ENCODE peak calls at places on chromosomes 5 and 9, in six cellular contexts. Z is fibroblast of pulmonary artery; N is CD14-positive monocyte; A is activated T-cell treated with anti-CD3 and anti-CD28 coated beads for 4 hours; L is activated CD4-positive, alpha-beta T cell treated with anti-CD3 and anti-CD28 coated beads, Interleukin-2, amount 50 U/mL, for 4 hours; U is lower leg skin. X is an unnamed sample.

GRCh38 chr9:76101472-76101871 is 211.0 kb downstream of the PCSK5 start:
- DNase-seq in Z (no peak), N (no peak), A (no peak), L (no peak), U (no peak), X (no peak)

GRCh38 chr5:32522429-32523143 is 62.8 kb upstream of the SUB1 start:
- DNase-seq in Z (peak), N (peak), A (no peak), L (peak), U (peak), X (peak)

GRCh38 chr5:78985407-78986223 is 505 bp upstream of the ARSB start:
- DNase-seq in Z (peak), N (peak), A (peak), L (peak), U (no peak), X (peak)

GRCh38 chr5:169006206-169006605 is 294.7 kb downstream of the SLIT3 start:
- DNase-seq in Z (no peak), N (no peak), A (no peak), L (no peak), U (no peak), X (no peak)

GRCh38 chr5:55936100-55936693 is 58.6 kb downstream of the IL6ST start:
- DNase-seq in Z (peak), N (peak), A (peak), L (peak), U (peak), X (peak)

GRCh38 chr5:108418172-108418571 is 36.3 kb upstream of the FBXL17 start:
- DNase-seq in Z (no peak), N (no peak), A (no peak), L (no peak), U (no peak), X (peak)

GRCh38 chr5:2254404-2254803 is 371.7 kb upstream of the IRX4 start:
- DNase-seq in Z (no peak), N (no peak), A (no peak), L (no peak), U (no peak), X (no peak)

GRCh38 chr5:34686762-34687268 is 30.7 kb downstream of the RAI14 start:
- DNase-seq in Z (peak), N (no peak), A (no peak), L (no peak), U (peak), X (peak)

GRCh38 chr5:68243251-68243650 is 27.7 kb downstream of the PIK3R1 start:
- DNase-seq in Z (no peak), N (no peak), A (no peak), L (no peak), U (no peak), X (no peak)

GRCh38 chr9:131478421-131478868 is 24.3 kb upstream of the POMT1 start:
- DNase-seq in Z (peak), N (no peak), A (peak), L (peak), U (no peak), X (no peak)

GRCh38 chr9:3920586-3921582 is 379.0 kb downstream of the GLIS3 start:
- DNase-seq in Z (peak), N (no peak), A (no peak), L (no peak), U (no peak), X (no peak)

GRCh38 chr5:135371738-135372232 is 27.2 kb downstream of the MACROH2A1 start:
- DNase-seq in Z (no peak), N (no peak), A (no peak), L (no peak), U (peak), X (no peak)

GRCh38 chr9:35909274-35909673 is at the start of gene SPAAR:
- DNase-seq in Z (no peak), N (no peak), A (no peak), L (no peak), U (peak), X (no peak)

GRCh38 chr5:60243713-60244112 is 350.2 kb upstream of the PDE4D start:
- DNase-seq in Z (no peak), N (no peak), A (no peak), L (no peak), U (no peak), X (no peak)

GRCh38 chr9:7186175-7186574 is 428.4 kb downstream of the KDM4C start:
- DNase-seq in Z (peak), N (no peak), A (no peak), L (no peak), U (no peak), X (no peak)

GRCh38 chr9:114518599-114519022 is 13.3 kb upstream of the WHRN start:
- DNase-seq in Z (no peak), N (no peak), A (no peak), L (no peak), U (peak), X (no peak)

GRCh38 chr9:127733609-127734008 is 1.5 kb downstream of the TOR2A start:
- DNase-seq in Z (no peak), N (no peak), A (no peak), L (no peak), U (no peak), X (no peak)

GRCh38 chr9:114080195-114080772 is 2.2 kb upstream of the AMBP start:
- DNase-seq in Z (no peak), N (no peak), A (no peak), L (no peak), U (no peak), X (no peak)

GRCh38 chr5:135018457-135018856 is 15.6 kb downstream of the PITX1 start:
- DNase-seq in Z (no peak), N (no peak), A (no peak), L (no peak), U (peak), X (peak)

GRCh38 chr5:115600771-115601170 is 1.5 kb downstream of the TICAM2 start:
- DNase-seq in Z (no peak), N (no peak), A (no peak), L (no peak), U (no peak), X (no peak)

GRCh38 chr5:145846087-145846486 is 10.9 kb upstream of the PRELID2 start:
- DNase-seq in Z (no peak), N (no peak), A (no peak), L (no peak), U (no peak), X (no peak)

GRCh38 chr9:115524467-115525059 is 406.6 kb upstream of the TNC start:
- DNase-seq in Z (peak), N (no peak), A (no peak), L (no peak), U (no peak), X (no peak)

GRCh38 chr9:126514037-126514821 is 99.5 kb upstream of the LMX1B start:
- DNase-seq in Z (peak), N (no peak), A (peak), L (peak), U (peak), X (peak)

GRCh38 chr9:75149841-75150241 is 61.5 kb downstream of the OSTF1 start:
- DNase-seq in Z (no peak), N (no peak), A (no peak), L (no peak), U (no peak), X (no peak)